ENCODE peak calls at places on chromosomes 4 and X, in seven cellular contexts. One of them, this sample, is unnamed.

GRCh38 chrX:34859191-34859590 is 83.4 kb upstream of the FAM47B start:
- DNase-seq in astrocyte: no peak
- DNase-seq in lung: no peak
- DNase-seq in posterior cingulate gyrus: no peak
- DNase-seq in ELR: no peak
- DNase-seq in EL: no peak
- DNase-seq in Peyer's patch: no peak
- DNase-seq in this sample: no peak

GRCh38 chrX:48800574-48801280 is 1.1 kb upstream of the HDAC6 start:
- DNase-seq in EL: no peak
- DNase-seq in astrocyte: no peak
- DNase-seq in lung: no peak
- DNase-seq in ELR: no peak
- DNase-seq in Peyer's patch: no peak
- DNase-seq in posterior cingulate gyrus: no peak
- DNase-seq in this sample: no peak

GRCh38 chr4:80071643-80072606 is 1.1 kb downstream of the ANTXR2 start:
- DNase-seq in posterior cingulate gyrus: no peak
- DNase-seq in Peyer's patch: peak; percentile 77
- DNase-seq in astrocyte: no peak
- DNase-seq in ELR: peak; percentile 49
- DNase-seq in EL: peak; percentile 48
- DNase-seq in lung: peak; percentile 36
- DNase-seq in this sample: no peak

GRCh38 chrX:95675011-95675410 is 1009.6 kb upstream of the DIAPH2 start:
- DNase-seq in astrocyte: no peak
- DNase-seq in lung: no peak
- DNase-seq in posterior cingulate gyrus: no peak
- DNase-seq in Peyer's patch: no peak
- DNase-seq in EL: no peak
- DNase-seq in ELR: no peak
- DNase-seq in this sample: no peak

GRCh38 chrX:6468716-6469115 is 66.2 kb downstream of the VCX3A start:
- DNase-seq in lung: no peak
- DNase-seq in posterior cingulate gyrus: no peak
- DNase-seq in EL: no peak
- DNase-seq in Peyer's patch: no peak
- DNase-seq in ELR: no peak
- DNase-seq in astrocyte: no peak
- DNase-seq in this sample: no peak

GRCh38 chr4:173685761-173686260 is 155.8 kb upstream of the HAND2 start:
- DNase-seq in Peyer's patch: no peak
- DNase-seq in posterior cingulate gyrus: no peak
- DNase-seq in astrocyte: no peak
- DNase-seq in lung: no peak
- DNase-seq in EL: no peak
- DNase-seq in ELR: peak; percentile 10
- DNase-seq in this sample: no peak

GRCh38 chr4:1002131-1002630 is 9.0 kb upstream of the SLC26A1 start:
- DNase-seq in posterior cingulate gyrus: no peak
- DNase-seq in EL: no peak
- DNase-seq in astrocyte: no peak
- DNase-seq in ELR: no peak
- DNase-seq in Peyer's patch: peak; percentile 66
- DNase-seq in lung: no peak
- DNase-seq in this sample: no peak

GRCh38 chrX:146456058-146456457 is 353.5 kb upstream of the CXorf51B start:
- DNase-seq in astrocyte: no peak
- DNase-seq in EL: no peak
- DNase-seq in lung: no peak
- DNase-seq in posterior cingulate gyrus: no peak
- DNase-seq in Peyer's patch: no peak
- DNase-seq in ELR: no peak
- DNase-seq in this sample: no peak

GRCh38 chr4:143178923-143179322 is 5.8 kb upstream of the USP38 start:
- DNase-seq in Peyer's patch: no peak
- DNase-seq in lung: no peak
- DNase-seq in astrocyte: no peak
- DNase-seq in posterior cingulate gyrus: no peak
- DNase-seq in ELR: no peak
- DNase-seq in EL: no peak
- DNase-seq in this sample: no peak

This sample was measured in esophagus muscularis mucosa.